ENCODE peak calls at places on chromosomes 5 and 9, in six cellular contexts. L is AG04449, G is osteoblast, H is foreskin fibroblast, B is PC-3, V is heart right ventricle. Z is an unnamed sample.

GRCh38 chr9:131418143-131419028 is 24.5 kb downstream of the PRRC2B start:
- DNase-seq in L (no peak), G (peak), H (no peak), B (no peak), V (no peak), Z (no peak)

GRCh38 chr5:124764992-124765611 is 18.7 kb upstream of the ZNF608 start:
- DNase-seq in L (no peak), G (no peak), H (no peak), B (peak), V (no peak), Z (no peak)

GRCh38 chr9:76810377-76810957 is 46.2 kb downstream of the PCA3 start:
- DNase-seq in L (no peak), G (peak), H (peak), B (peak), V (no peak), Z (peak)

GRCh38 chr9:37311938-37312730 is 110.4 kb upstream of the GRHPR start:
- DNase-seq in L (no peak), G (peak), H (no peak), B (peak), V (no peak), Z (no peak)

GRCh38 chr5:133340822-133341221 is 271.5 kb downstream of the FSTL4 start:
- DNase-seq in L (no peak), G (no peak), H (no peak), B (no peak), V (no peak), Z (no peak)

GRCh38 chr5:161546463-161547301 is at the start of gene GABRB2:
- DNase-seq in L (no peak), G (peak), H (no peak), B (no peak), V (peak), Z (no peak)

GRCh38 chr9:133511607-133512006 is 13.2 kb downstream of the MYMK start:
- DNase-seq in L (no peak), G (peak), H (no peak), B (no peak), V (no peak), Z (no peak)

GRCh38 chr9:11319477-11320060 is 706.8 kb upstream of the PTPRD start:
- DNase-seq in L (no peak), G (no peak), H (no peak), B (peak), V (no peak), Z (no peak)

GRCh38 chr9:35556781-35557180 is 48.3 kb upstream of the TESK1 start:
- DNase-seq in L (no peak), G (no peak), H (no peak), B (no peak), V (no peak), Z (no peak)

GRCh38 chr5:95822038-95822407 is 503 bp downstream of the GLRX start:
- DNase-seq in L (no peak), G (no peak), H (no peak), B (peak), V (peak), Z (no peak)

GRCh38 chr9:14345586-14346237 is 31.8 kb upstream of the NFIB start:
- DNase-seq in L (no peak), G (no peak), H (no peak), B (no peak), V (no peak), Z (no peak)

GRCh38 chr5:74578356-74579044 is 62.0 kb downstream of the ENC1 start:
- DNase-seq in L (no peak), G (no peak), H (no peak), B (no peak), V (no peak), Z (no peak)

GRCh38 chr9:1253098-1253979 is 203.2 kb downstream of the DMRT2 start:
- DNase-seq in L (no peak), G (no peak), H (no peak), B (no peak), V (no peak), Z (no peak)

GRCh38 chr5:324736-325612 is 3.5 kb downstream of the AHRR start:
- DNase-seq in L (no peak), G (no peak), H (no peak), B (no peak), V (no peak), Z (no peak)

GRCh38 chr9:83544002-83544698 is 5.9 kb upstream of the FRMD3 start:
- DNase-seq in L (peak), G (no peak), H (peak), B (peak), V (peak), Z (peak)

GRCh38 chr5:14351086-14351661 is 208.0 kb downstream of the TRIO start:
- DNase-seq in L (no peak), G (no peak), H (no peak), B (no peak), V (no peak), Z (no peak)

GRCh38 chr9:19809422-19810269 is 20.8 kb upstream of the SLC24A2 start:
- DNase-seq in L (no peak), G (no peak), H (no peak), B (no peak), V (no peak), Z (no peak)

GRCh38 chr5:102764381-102765005 is 9.4 kb downstream of the PAM start:
- DNase-seq in L (no peak), G (no peak), H (no peak), B (no peak), V (no peak), Z (no peak)

GRCh38 chr5:17151686-17152085 is 65.7 kb upstream of the BASP1 start:
- DNase-seq in L (no peak), G (no peak), H (no peak), B (no peak), V (no peak), Z (no peak)

GRCh38 chr9:20692554-20692953 is 8.5 kb downstream of the FOCAD start:
- DNase-seq in L (no peak), G (no peak), H (no peak), B (no peak), V (no peak), Z (no peak)

GRCh38 chr5:79961731-79962579 is 29.1 kb downstream of the MTX3 start:
- DNase-seq in L (no peak), G (no peak), H (no peak), B (no peak), V (no peak), Z (no peak)

GRCh38 chr5:124888050-124888506 is 141.6 kb upstream of the ZNF608 start:
- DNase-seq in L (no peak), G (no peak), H (no peak), B (no peak), V (no peak), Z (no peak)

GRCh38 chr5:55146080-55146479 is 13.9 kb upstream of the GPX8 start:
- DNase-seq in L (no peak), G (no peak), H (no peak), B (no peak), V (no peak), Z (no peak)

GRCh38 chr9:21831841-21832509 is 29.5 kb downstream of the MTAP start:
- DNase-seq in L (peak), G (peak), H (peak), B (peak), V (no peak), Z (no peak)

GRCh38 chr9:135282001-135282731 is 194.7 kb downstream of the OLFM1 start:
- DNase-seq in L (no peak), G (no peak), H (peak), B (peak), V (peak), Z (no peak)

GRCh38 chr5:171226096-171226495 is 83.0 kb upstream of the TLX3 start:
- DNase-seq in L (no peak), G (no peak), H (peak), B (peak), V (no peak), Z (no peak)

GRCh38 chr9:92663126-92663525 is 6.8 kb downstream of the IPPK start:
- DNase-seq in L (no peak), G (no peak), H (no peak), B (no peak), V (no peak), Z (no peak)

GRCh38 chr5:136686192-136686872 is 321.0 kb upstream of the TRPC7 start:
- DNase-seq in L (no peak), G (no peak), H (peak), B (peak), V (no peak), Z (peak)

GRCh38 chr5:360277-361027 is 38.9 kb downstream of the AHRR start:
- DNase-seq in L (no peak), G (peak), H (no peak), B (no peak), V (no peak), Z (no peak)

GRCh38 chr5:1782385-1783213 is 17.0 kb downstream of the MRPL36 start:
- DNase-seq in L (no peak), G (peak), H (no peak), B (no peak), V (no peak), Z (no peak)

GRCh38 chr5:178241259-178241658 is 8.7 kb upstream of the PHYKPL start:
- DNase-seq in L (no peak), G (peak), H (no peak), B (no peak), V (peak), Z (no peak)

GRCh38 chr9:137297966-137298365 is 4.1 kb downstream of the NRARP start:
- DNase-seq in L (no peak), G (no peak), H (no peak), B (no peak), V (no peak), Z (no peak)

GRCh38 chr9:108033976-108034964 is 544.7 kb upstream of the KLF4 start:
- DNase-seq in L (no peak), G (peak), H (peak), B (no peak), V (no peak), Z (peak)

GRCh38 chr9:69460002-69460401 is 135.0 kb downstream of the ENTREP1 start:
- DNase-seq in L (no peak), G (no peak), H (no peak), B (no peak), V (no peak), Z (no peak)

GRCh38 chr9:89439571-89439970 is 58.3 kb downstream of the SEMA4D start:
- DNase-seq in L (no peak), G (no peak), H (no peak), B (no peak), V (no peak), Z (no peak)
- TF ChIP-seq CTCF in L (no peak), G (no peak), H (no peak), B (no peak), V (no peak), Z (no peak)

GRCh38 chr9:4131946-4132345 is 167.9 kb downstream of the GLIS3 start:
- DNase-seq in L (no peak), G (no peak), H (no peak), B (no peak), V (no peak), Z (no peak)
- H3K4me3 ChIP-seq in L (no peak), G (no peak), H (no peak), B (no peak), V (no peak), Z (no peak)

DNA sequence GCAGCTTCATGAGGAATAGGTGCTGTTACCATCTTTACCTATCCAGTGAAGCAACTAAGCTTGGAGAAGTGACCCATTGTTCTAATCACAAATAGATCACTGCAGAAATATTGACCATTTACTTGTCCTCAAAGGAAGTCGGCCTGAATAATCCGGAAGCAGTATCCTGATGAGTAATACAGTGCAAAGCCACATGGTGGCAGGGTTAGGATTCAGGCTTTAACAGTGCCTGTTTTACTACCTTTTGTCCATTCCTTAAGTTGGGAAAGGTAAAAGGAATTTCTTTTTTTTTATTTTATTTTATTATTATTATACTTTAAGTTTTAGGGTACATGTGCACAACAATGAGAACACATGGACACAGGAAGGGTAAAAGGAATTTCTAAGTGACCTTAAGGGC is 336.3 kb downstream of the KDM4C start:
- DNase-seq in L (no peak), G (peak), H (no peak), B (peak), V (no peak), Z (no peak)
- TF ChIP-seq CTCF in L (peak), G (peak), H (peak), B (peak), V (no peak), Z (peak)

GRCh38 chr5:168920019-168920813 is 341.0 kb upstream of the PANK3 start:
- DNase-seq in L (no peak), G (no peak), H (no peak), B (no peak), V (no peak), Z (no peak)
- H3K4me3 ChIP-seq in L (no peak), G (no peak), H (no peak), B (no peak), V (no peak), Z (no peak)